ENCODE peak calls at places on chromosomes 12 and 14, in eight cellular contexts. D, V, B, N, P, I, J and R are unnamed samples.

GRCh38 chr12:132030367-132031038 is 80.8 kb downstream of the EP400 start:
- DNase-seq in D (peak), V (no peak), B (peak), N (no peak), P (no peak), I (no peak), J (no peak), R (peak)

GRCh38 chr12:26492406-26492805 is 297.0 kb downstream of the SSPN start:
- DNase-seq in D (no peak), V (no peak), B (no peak), N (no peak), P (no peak), I (no peak), J (no peak), R (no peak)

GRCh38 chr12:79023261-79023660 is 158.7 kb downstream of the SYT1 start:
- DNase-seq in D (no peak), V (no peak), B (no peak), N (no peak), P (no peak), I (no peak), J (no peak), R (no peak)

GRCh38 chr14:65297744-65298143 is 114.8 kb upstream of the FUT8 start:
- DNase-seq in D (no peak), V (no peak), B (no peak), N (no peak), P (peak), I (no peak), J (peak), R (no peak)

GRCh38 chr14:55624913-55625312 is 44.9 kb downstream of the KTN1 start:
- DNase-seq in D (no peak), V (no peak), B (no peak), N (no peak), P (no peak), I (no peak), J (no peak), R (no peak)

GRCh38 chr14:54589843-54590242 is 22.9 kb downstream of the SAMD4A start:
- DNase-seq in D (no peak), V (no peak), B (no peak), N (no peak), P (no peak), I (no peak), J (no peak), R (no peak)

GRCh38 chr12:93079271-93079670 is 150.2 kb upstream of the EEA1 start:
- DNase-seq in D (no peak), V (no peak), B (no peak), N (no peak), P (no peak), I (no peak), J (no peak), R (no peak)

GRCh38 chr12:6788972-6789905 is at the start of gene CD4:
- DNase-seq in D (peak), V (no peak), B (no peak), N (peak), P (peak), I (peak), J (no peak), R (no peak)

GRCh38 chr14:60094306-60094897 is 2.7 kb downstream of the PCNX4 start:
- DNase-seq in D (no peak), V (peak), B (no peak), N (no peak), P (no peak), I (no peak), J (peak), R (no peak)

GRCh38 chr14:37246427-37246829 is 48.7 kb downstream of the MIPOL1 start:
- DNase-seq in D (no peak), V (peak), B (no peak), N (no peak), P (no peak), I (no peak), J (peak), R (no peak)

GRCh38 chr12:57216931-57217871 is 607 bp downstream of the NXPH4 start:
- DNase-seq in D (no peak), V (no peak), B (no peak), N (no peak), P (no peak), I (no peak), J (no peak), R (no peak)

GRCh38 chr14:80576401-80576800 is 365.1 kb upstream of the DIO2 start:
- DNase-seq in D (no peak), V (no peak), B (no peak), N (no peak), P (no peak), I (no peak), J (no peak), R (no peak)

GRCh38 chr14:54182419-54183040 is 214.3 kb upstream of the CDKN3 start:
- DNase-seq in D (no peak), V (peak), B (no peak), N (no peak), P (no peak), I (no peak), J (no peak), R (no peak)

GRCh38 chr14:99986416-99986815 is 78.8 kb upstream of the EVL start:
- DNase-seq in D (no peak), V (peak), B (no peak), N (no peak), P (no peak), I (no peak), J (no peak), R (no peak)